ENCODE peak calls at places on chromosomes 7 and 10, in seven cellular contexts. U is fibroblast of mammary gland, Y is psoas muscle, O is GM12865, M is astrocyte of the spinal cord, T is MM.1S, R is endothelial cell. K is an unnamed sample.

GRCh38 chr10:114301951-114302710 is 63.1 kb downstream of the VWA2 start:
- DNase-seq in U (no peak), Y (peak; percentile 31), O (no peak), M (no peak), T (no peak), R (no peak), K (no peak)

GRCh38 chr7:145175366-145175765 is 339.5 kb upstream of the TPK1 start:
- DNase-seq in U (no peak), Y (no peak), O (no peak), M (no peak), T (no peak), R (no peak), K (no peak)

GRCh38 chr7:137943132-137943551 is 58.7 kb downstream of the CREB3L2 start:
- DNase-seq in U (peak; percentile 97), Y (peak; percentile 39), O (no peak), M (peak; percentile 96), T (no peak), R (no peak), K (no peak)

GRCh38 chr7:149729983-149730801 is 43.2 kb downstream of the ZNF467 start:
- DNase-seq in U (no peak), Y (no peak), O (no peak), M (no peak), T (no peak), R (no peak), K (no peak)

GRCh38 chr7:90594791-90595317 is 1.3 kb upstream of the CDK14 start:
- DNase-seq in U (peak; percentile 97), Y (peak; percentile 13), O (no peak), M (peak; percentile 90), T (no peak), R (peak; percentile 32), K (no peak)

GRCh38 chr7:55951637-55952351 is at the start of gene MRPS17:
- DNase-seq in U (peak; percentile 83), Y (peak; percentile 91), O (peak; percentile 94), M (peak; percentile 84), T (peak; percentile 93), R (peak; percentile 87), K (peak; percentile 80)

GRCh38 chr7:110010379-110010778 is 1080.5 kb upstream of the LRRN3 start:
- DNase-seq in U (no peak), Y (no peak), O (peak; percentile 10), M (no peak), T (no peak), R (no peak), K (no peak)

GRCh38 chr7:469591-469961 is 50.1 kb downstream of the PDGFA start:
- DNase-seq in U (no peak), Y (no peak), O (no peak), M (no peak), T (no peak), R (no peak), K (no peak)

GRCh38 chr10:73553316-73553715 is 37.8 kb downstream of the USP54 start:
- DNase-seq in U (no peak), Y (no peak), O (no peak), M (no peak), T (no peak), R (no peak), K (peak; percentile 33)
- TF ChIP-seq CTCF in U (no peak), Y (no peak), O (no peak), M (no peak), T (no peak), R (no peak), K (no peak)

DNA sequence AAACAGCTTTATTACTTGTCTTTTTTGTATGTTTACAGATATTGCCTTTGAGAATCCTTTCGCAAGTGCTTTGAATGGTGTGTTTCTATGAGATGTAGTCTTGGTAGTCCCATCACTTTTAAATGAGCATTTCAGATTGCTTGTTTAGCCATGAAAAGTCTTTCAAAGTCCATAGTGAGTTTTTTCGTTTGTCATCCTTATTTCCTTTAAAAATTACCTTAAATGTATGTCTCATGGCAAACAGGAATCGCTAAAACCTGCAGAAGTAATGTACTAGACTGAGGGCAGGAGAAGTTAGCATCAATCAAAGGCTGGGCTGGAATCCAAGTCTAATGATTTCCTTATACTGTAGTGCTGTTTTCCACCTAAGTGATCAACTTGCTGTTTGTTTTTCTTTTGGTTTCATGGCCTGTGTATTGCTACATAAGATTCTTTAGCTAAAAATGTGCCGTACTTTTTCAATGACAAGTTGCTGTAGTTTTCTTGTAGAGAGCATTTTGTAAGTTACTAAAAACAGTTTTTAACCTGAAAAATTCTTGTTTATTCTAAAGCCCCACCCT is 1.1 kb downstream of the HELLS start:
- DNase-seq in U (peak; percentile 44), Y (no peak), O (peak; percentile 22), M (peak; percentile 14), T (peak; percentile 24), R (no peak), K (no peak)
- TF ChIP-seq CTCF in U (no peak), Y (no peak), O (no peak), M (no peak), T (no peak), R (no peak), K (no peak)

GRCh38 chr10:79068203-79068561 is 584 bp upstream of the ZMIZ1 start:
- DNase-seq in U (no peak), Y (peak; percentile 37), O (peak; percentile 29), M (no peak), T (no peak), R (peak; percentile 61), K (no peak)

GRCh38 chr10:79066460-79067240 is 2.1 kb upstream of the ZMIZ1 start:
- DNase-seq in U (peak; percentile 60), Y (no peak), O (no peak), M (peak; percentile 36), T (peak; percentile 12), R (peak; percentile 33), K (peak; percentile 20)

GRCh38 chr10:79065853-79066252 is 2.9 kb upstream of the ZMIZ1 start:
- DNase-seq in U (no peak), Y (no peak), O (no peak), M (no peak), T (no peak), R (no peak), K (no peak)

GRCh38 chr10:79068562-79069324 is at the start of gene ZMIZ1:
- DNase-seq in U (peak; percentile 90), Y (peak; percentile 89), O (peak; percentile 90), M (peak; percentile 92), T (peak; percentile 89), R (peak; percentile 83), K (peak; percentile 78)

GRCh38 chr10:79067241-79068202 is 1.2 kb upstream of the ZMIZ1 start:
- DNase-seq in U (peak; percentile 83), Y (peak; percentile 93), O (peak; percentile 87), M (peak; percentile 96), T (peak; percentile 76), R (peak; percentile 96), K (peak; percentile 94)
- TF ChIP-seq CTCF in U (no peak), Y (no peak), O (no peak), M (peak; percentile 32), T (no peak), R (peak; percentile 15), K (no peak)

GRCh38 chr10:85528318-85528652 is 838.3 kb downstream of the GRID1 start:
- DNase-seq in U (peak; percentile 2), Y (no peak), O (no peak), M (no peak), T (no peak), R (no peak), K (no peak)

GRCh38 chr10:85527610-85528317 is 838.8 kb downstream of the GRID1 start:
- DNase-seq in U (peak; percentile 53), Y (no peak), O (no peak), M (no peak), T (no peak), R (peak; percentile 10), K (no peak)

GRCh38 chr10:85537561-85537960 is 829.0 kb downstream of the GRID1 start:
- DNase-seq in U (no peak), Y (no peak), O (no peak), M (no peak), T (no peak), R (no peak), K (no peak)

GRCh38 chr10:85535926-85536325 is 830.7 kb downstream of the GRID1 start:
- DNase-seq in U (no peak), Y (no peak), O (no peak), M (no peak), T (no peak), R (no peak), K (no peak)

DNA sequence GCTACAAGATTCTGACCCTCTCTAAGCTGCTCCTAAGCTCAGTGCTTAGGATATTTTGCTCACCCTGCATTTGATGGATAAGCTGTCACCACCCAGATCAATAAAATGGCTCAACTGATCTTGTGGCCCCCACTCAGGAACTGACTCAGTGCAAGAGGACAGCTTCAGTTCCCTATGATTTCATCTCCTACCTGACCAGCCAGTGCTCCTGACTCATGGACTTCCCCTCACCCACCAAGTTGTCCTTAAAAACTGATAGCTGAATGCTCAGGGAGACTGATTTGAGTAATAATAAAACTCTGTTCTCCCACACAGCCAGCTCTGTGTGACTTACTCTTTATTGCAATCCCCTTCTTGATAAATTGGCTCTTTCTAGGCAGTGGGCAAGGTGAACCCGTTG is 833.8 kb downstream of the GRID1 start:
- DNase-seq in U (peak; percentile 6), Y (no peak), O (no peak), M (no peak), T (no peak), R (no peak), K (no peak)
- TF ChIP-seq CTCF in U (no peak), Y (no peak), O (no peak), M (no peak), T (no peak), R (no peak), K (no peak)

GRCh38 chr7:133560900-133561299 is 308.0 kb downstream of the EXOC4 start:
- DNase-seq in U (no peak), Y (no peak), O (peak; percentile 36), M (no peak), T (no peak), R (no peak), K (no peak)
- TF ChIP-seq CTCF in U (no peak), Y (no peak), O (no peak), M (no peak), T (no peak), R (no peak), K (no peak)

GRCh38 chr7:40463449-40463848 is 328.6 kb downstream of the SUGCT start:
- DNase-seq in U (no peak), Y (no peak), O (no peak), M (no peak), T (no peak), R (no peak), K (no peak)
- TF ChIP-seq CTCF in U (no peak), Y (no peak), O (no peak), M (no peak), T (no peak), R (no peak), K (no peak)

DNA sequence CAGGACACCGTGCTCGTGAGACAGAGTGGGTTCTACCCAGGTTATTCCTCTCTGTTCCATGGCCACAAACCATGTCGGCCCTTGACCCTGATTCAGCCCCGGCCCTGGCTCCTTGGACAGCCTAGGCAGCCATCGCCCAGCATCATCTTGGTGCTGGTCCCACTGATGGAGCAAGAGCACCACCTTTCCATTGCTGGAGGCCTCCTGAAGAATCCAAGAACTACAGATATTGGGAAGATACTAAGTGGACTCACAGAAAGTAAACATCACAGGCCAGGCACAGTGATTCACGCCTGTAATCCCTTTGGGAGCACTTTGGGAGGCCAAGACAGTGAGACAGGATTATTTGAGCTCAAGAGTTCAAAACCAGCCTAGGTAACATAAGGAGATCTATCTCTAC is 125.1 kb downstream of the NT5C2 start:
- DNase-seq in U (peak; percentile 56), Y (no peak), O (no peak), M (no peak), T (no peak), R (no peak), K (no peak)
- TF ChIP-seq CTCF in U (no peak), Y (no peak), O (no peak), M (no peak), T (no peak), R (no peak), K (no peak)

GRCh38 chr10:590721-591120 is 98.7 kb downstream of the DIP2C start:
- DNase-seq in U (no peak), Y (no peak), O (no peak), M (no peak), T (peak; percentile 82), R (no peak), K (no peak)
- TF ChIP-seq CTCF in U (no peak), Y (no peak), O (no peak), M (no peak), T (peak; percentile 10), R (no peak), K (no peak)

K was measured in neural crest cell.